ENCODE peak calls at places on chromosomes 5 and 9, in five cellular contexts. One of them, this sample, is unnamed.

GRCh38 chr9:117293199-117294114 is 121.4 kb downstream of the ASTN2 start:
- DNase-seq in GM23338: no peak
- DNase-seq in HepG2: no peak
- DNase-seq in stomach: peak; percentile 34
- DNase-seq in breast epithelium: no peak
- DNase-seq in this sample: no peak

GRCh38 chr9:131554865-131555351 is 9.6 kb downstream of the PRRT1B start:
- DNase-seq in GM23338: peak; percentile 54
- DNase-seq in HepG2: no peak
- DNase-seq in stomach: no peak
- DNase-seq in breast epithelium: no peak
- DNase-seq in this sample: no peak

GRCh38 chr9:104091708-104092107 is 2.4 kb upstream of the SMC2 start:
- DNase-seq in GM23338: peak; percentile 2
- DNase-seq in HepG2: peak; percentile 32
- DNase-seq in stomach: no peak
- DNase-seq in breast epithelium: no peak
- DNase-seq in this sample: no peak

GRCh38 chr9:77131411-77131810 is 45.9 kb upstream of the VPS13A start:
- DNase-seq in GM23338: no peak
- DNase-seq in HepG2: no peak
- DNase-seq in stomach: no peak
- DNase-seq in breast epithelium: no peak
- DNase-seq in this sample: no peak

GRCh38 chr9:137900584-137901310 is 23.2 kb downstream of the CACNA1B start:
- DNase-seq in GM23338: no peak
- DNase-seq in HepG2: no peak
- DNase-seq in stomach: no peak
- DNase-seq in breast epithelium: no peak
- DNase-seq in this sample: no peak

GRCh38 chr5:1244976-1245375 is 19.8 kb downstream of the SLC6A18 start:
- DNase-seq in GM23338: no peak
- DNase-seq in HepG2: no peak
- DNase-seq in stomach: no peak
- DNase-seq in breast epithelium: no peak
- DNase-seq in this sample: no peak

GRCh38 chr5:117131048-117131679 is 556.5 kb upstream of the SEMA6A start:
- DNase-seq in GM23338: no peak
- DNase-seq in HepG2: no peak
- DNase-seq in stomach: no peak
- DNase-seq in breast epithelium: no peak
- DNase-seq in this sample: no peak

GRCh38 chr9:131107760-131108159 is 11.4 kb downstream of the AIF1L start:
- DNase-seq in GM23338: no peak
- DNase-seq in HepG2: no peak
- DNase-seq in stomach: no peak
- DNase-seq in breast epithelium: no peak
- DNase-seq in this sample: no peak

GRCh38 chr9:101582593-101582992 is 12.2 kb downstream of the PPP3R2 start:
- DNase-seq in GM23338: no peak
- DNase-seq in HepG2: no peak
- DNase-seq in stomach: no peak
- DNase-seq in breast epithelium: no peak
- DNase-seq in this sample: no peak

GRCh38 chr5:178108966-178109365 is 4.4 kb upstream of the N4BP3 start:
- DNase-seq in GM23338: no peak
- DNase-seq in HepG2: no peak
- DNase-seq in stomach: peak; percentile 67
- DNase-seq in breast epithelium: no peak
- DNase-seq in this sample: no peak

GRCh38 chr9:4515958-4516375 is 25.7 kb downstream of the SLC1A1 start:
- DNase-seq in GM23338: no peak
- DNase-seq in HepG2: no peak
- DNase-seq in stomach: no peak
- DNase-seq in breast epithelium: no peak
- DNase-seq in this sample: no peak

GRCh38 chr5:67537439-67538342 is 341.1 kb upstream of the CD180 start:
- DNase-seq in GM23338: no peak
- DNase-seq in HepG2: no peak
- DNase-seq in stomach: no peak
- DNase-seq in breast epithelium: no peak
- DNase-seq in this sample: no peak

GRCh38 chr5:111385970-111386831 is 126.1 kb downstream of the STARD4 start:
- DNase-seq in GM23338: no peak
- DNase-seq in HepG2: no peak
- DNase-seq in stomach: no peak
- DNase-seq in breast epithelium: no peak
- DNase-seq in this sample: no peak

GRCh38 chr9:134895849-134896833 is 15.5 kb downstream of the FCN2 start:
- DNase-seq in GM23338: no peak
- DNase-seq in HepG2: no peak
- DNase-seq in stomach: peak; percentile 24
- DNase-seq in breast epithelium: peak; percentile 67
- DNase-seq in this sample: peak; percentile 69

GRCh38 chr5:55160493-55161209 is 680 bp downstream of the GPX8 start:
- DNase-seq in GM23338: peak; percentile 70
- DNase-seq in HepG2: no peak
- DNase-seq in stomach: peak; percentile 34
- DNase-seq in breast epithelium: no peak
- DNase-seq in this sample: peak; percentile 63

GRCh38 chr5:51382759-51383493 is at the start of gene ISL1:
- DNase-seq in GM23338: peak; percentile 94
- DNase-seq in HepG2: no peak
- DNase-seq in stomach: peak; percentile 94
- DNase-seq in breast epithelium: no peak
- DNase-seq in this sample: peak; percentile 57

GRCh38 chr5:96861044-96861443 is 15.3 kb upstream of the ERAP2 start:
- DNase-seq in GM23338: no peak
- DNase-seq in HepG2: no peak
- DNase-seq in stomach: no peak
- DNase-seq in breast epithelium: no peak
- DNase-seq in this sample: no peak

GRCh38 chr9:18396102-18396728 is 77.7 kb upstream of the ADAMTSL1 start:
- DNase-seq in GM23338: peak; percentile 32
- DNase-seq in HepG2: peak; percentile 1
- DNase-seq in stomach: no peak
- DNase-seq in breast epithelium: no peak
- DNase-seq in this sample: no peak

GRCh38 chr5:35488786-35489185 is 128.9 kb upstream of the SPEF2 start:
- DNase-seq in GM23338: no peak
- DNase-seq in HepG2: no peak
- DNase-seq in stomach: no peak
- DNase-seq in breast epithelium: no peak
- DNase-seq in this sample: no peak

GRCh38 chr5:82031220-82032119 is 59.6 kb downstream of the ATG10 start:
- DNase-seq in GM23338: peak; percentile 69
- DNase-seq in HepG2: no peak
- DNase-seq in stomach: no peak
- DNase-seq in breast epithelium: no peak
- DNase-seq in this sample: no peak

GRCh38 chr9:124855944-124856773 is 2.9 kb downstream of the WDR38 start:
- DNase-seq in GM23338: peak; percentile 84
- DNase-seq in HepG2: peak; percentile 59
- DNase-seq in stomach: no peak
- DNase-seq in breast epithelium: no peak
- DNase-seq in this sample: peak; percentile 40

GRCh38 chr5:1642221-1642620 is 118.5 kb upstream of the LPCAT1 start:
- DNase-seq in GM23338: no peak
- DNase-seq in HepG2: no peak
- DNase-seq in stomach: no peak
- DNase-seq in breast epithelium: peak; percentile 19
- DNase-seq in this sample: no peak

GRCh38 chr5:140608730-140609520 is 24.1 kb downstream of the CD14 start:
- DNase-seq in GM23338: no peak
- DNase-seq in HepG2: no peak
- DNase-seq in stomach: peak; percentile 27
- DNase-seq in breast epithelium: no peak
- DNase-seq in this sample: no peak

GRCh38 chr5:172886396-172886932 is 52.4 kb downstream of the ERGIC1 start:
- DNase-seq in GM23338: no peak
- DNase-seq in HepG2: no peak
- DNase-seq in stomach: no peak
- DNase-seq in breast epithelium: no peak
- DNase-seq in this sample: no peak

GRCh38 chr5:14465086-14465485 is 116.5 kb upstream of the OTULINL start:
- DNase-seq in GM23338: no peak
- DNase-seq in HepG2: no peak
- DNase-seq in stomach: no peak
- DNase-seq in breast epithelium: no peak
- DNase-seq in this sample: no peak

GRCh38 chr9:120928015-120928719 is 1.6 kb upstream of the TRAF1 start:
- DNase-seq in GM23338: peak; percentile 68
- DNase-seq in HepG2: no peak
- DNase-seq in stomach: peak; percentile 51
- DNase-seq in breast epithelium: no peak
- DNase-seq in this sample: no peak

DNA sequence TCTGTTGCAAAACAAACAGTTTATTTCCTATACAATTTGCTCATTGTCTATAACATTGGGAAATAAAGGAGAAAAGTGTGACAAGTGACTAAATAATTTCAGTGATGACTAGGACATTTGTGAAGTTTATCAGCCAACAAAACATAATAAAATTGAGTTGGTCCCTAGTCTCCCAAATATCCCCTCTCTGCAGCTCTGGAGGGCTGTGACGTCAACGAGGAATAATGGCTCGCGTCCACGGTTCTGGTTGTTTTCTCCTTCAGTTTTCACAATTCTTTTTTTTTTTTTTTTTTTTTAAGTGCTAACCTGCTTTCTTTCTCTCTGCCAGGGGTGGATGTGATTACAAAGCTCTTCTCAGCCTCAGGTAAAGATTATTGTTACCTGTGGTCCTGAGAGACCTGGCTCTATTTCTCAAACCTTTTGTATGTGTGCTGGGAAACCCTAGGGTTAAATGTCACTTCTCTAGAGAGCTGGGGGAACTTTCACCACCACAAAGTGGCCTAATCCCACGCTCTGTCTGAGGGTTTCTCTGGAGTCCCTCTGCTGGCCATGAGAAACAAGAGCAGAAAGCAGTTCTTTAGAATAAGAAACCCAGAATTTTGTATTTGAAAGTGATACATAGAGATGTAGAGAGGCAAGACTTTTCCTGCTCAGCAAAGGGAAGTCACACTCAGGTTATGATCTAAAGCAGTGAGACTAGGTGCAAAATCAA is 36.2 kb upstream of the ANKRD55 start:
- DNase-seq in GM23338: peak; percentile 65
- DNase-seq in HepG2: peak; percentile 65
- DNase-seq in stomach: no peak
- DNase-seq in breast epithelium: no peak
- DNase-seq in this sample: peak; percentile 12
- TF ChIP-seq POLR2AphosphoS5 in GM23338: no peak
- TF ChIP-seq POLR2AphosphoS5 in HepG2: no peak
- TF ChIP-seq POLR2AphosphoS5 in stomach: no peak
- TF ChIP-seq POLR2AphosphoS5 in breast epithelium: no peak
- TF ChIP-seq POLR2AphosphoS5 in this sample: no peak

DNA sequence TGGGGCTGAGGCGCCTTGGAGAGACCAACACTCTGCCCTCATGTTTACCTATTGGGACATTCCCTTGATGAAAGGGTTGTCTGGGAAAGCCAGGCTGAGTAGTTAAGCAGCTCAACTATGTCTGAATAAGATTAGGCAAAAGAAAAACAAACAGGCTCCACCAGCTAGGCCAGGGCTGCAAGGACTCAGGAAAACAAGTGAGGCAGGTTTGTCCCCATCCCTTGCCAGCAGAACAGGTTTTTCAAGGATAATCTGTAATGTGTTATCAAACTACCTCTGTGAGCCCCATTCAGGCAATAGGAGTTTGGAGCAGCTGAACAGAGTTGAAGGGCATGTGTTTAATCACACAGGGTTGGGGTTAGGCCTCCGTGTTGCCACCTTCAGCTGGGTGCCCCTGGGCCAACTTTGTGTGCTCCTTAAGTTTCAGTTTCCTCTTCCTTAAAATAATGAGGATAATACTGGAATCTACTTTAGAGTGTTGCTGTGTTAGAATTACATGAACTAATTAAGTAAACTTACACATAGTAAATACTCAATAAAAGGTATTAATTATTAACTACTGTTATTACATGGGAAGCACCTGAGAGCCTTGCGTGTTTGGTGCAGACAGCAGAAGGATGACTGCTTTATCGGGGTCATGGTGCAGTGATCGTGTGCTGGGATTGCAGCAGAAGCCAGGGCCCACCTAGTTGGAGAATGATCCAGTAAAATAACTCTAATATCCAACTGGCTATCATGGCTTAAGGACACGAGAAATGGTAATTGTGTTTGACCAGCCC is 72.1 kb upstream of the ATP10B start:
- DNase-seq in GM23338: peak; percentile 40
- DNase-seq in HepG2: peak; percentile 67
- DNase-seq in stomach: peak; percentile 95
- DNase-seq in breast epithelium: no peak
- DNase-seq in this sample: no peak
- TF ChIP-seq POLR2AphosphoS5 in GM23338: no peak
- TF ChIP-seq POLR2AphosphoS5 in HepG2: no peak
- TF ChIP-seq POLR2AphosphoS5 in stomach: peak; percentile 91
- TF ChIP-seq POLR2AphosphoS5 in breast epithelium: peak; percentile 56
- TF ChIP-seq POLR2AphosphoS5 in this sample: no peak

DNA sequence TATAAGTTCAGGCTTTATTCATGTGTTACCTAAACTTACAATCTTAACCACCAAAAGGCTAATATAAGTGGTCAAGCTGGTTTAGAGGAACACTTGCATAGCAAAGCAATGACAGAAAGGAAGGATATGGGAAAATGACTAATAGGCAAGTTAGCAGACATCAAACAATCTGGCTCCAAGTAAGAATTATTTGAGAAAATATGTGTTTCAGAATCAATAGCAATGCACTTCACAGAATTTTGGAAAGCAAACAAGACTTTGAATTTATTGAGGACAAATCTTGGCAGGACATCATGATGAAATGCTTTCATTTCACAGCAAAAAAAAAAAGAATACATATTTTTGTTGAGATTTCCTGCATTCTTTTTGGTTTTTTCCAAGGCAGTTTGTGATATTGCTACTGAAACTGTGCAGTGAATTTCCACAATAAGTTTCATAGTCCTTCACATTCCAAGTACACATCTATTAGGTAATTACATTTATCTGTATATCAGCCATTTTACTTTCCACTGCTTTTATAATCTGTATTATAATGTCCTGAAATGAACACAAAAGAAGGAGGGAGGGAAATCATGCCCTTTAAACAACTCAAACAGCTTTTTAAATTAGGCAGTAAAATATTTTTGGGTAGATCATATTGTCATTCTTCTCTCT is 417.9 kb downstream of the NR2F1-AS1 start:
- DNase-seq in GM23338: no peak
- DNase-seq in HepG2: no peak
- DNase-seq in stomach: no peak
- DNase-seq in breast epithelium: no peak
- DNase-seq in this sample: peak; percentile 91
- TF ChIP-seq POLR2AphosphoS5 in GM23338: no peak
- TF ChIP-seq POLR2AphosphoS5 in HepG2: no peak
- TF ChIP-seq POLR2AphosphoS5 in stomach: no peak
- TF ChIP-seq POLR2AphosphoS5 in breast epithelium: no peak
- TF ChIP-seq POLR2AphosphoS5 in this sample: peak; percentile 56

DNA sequence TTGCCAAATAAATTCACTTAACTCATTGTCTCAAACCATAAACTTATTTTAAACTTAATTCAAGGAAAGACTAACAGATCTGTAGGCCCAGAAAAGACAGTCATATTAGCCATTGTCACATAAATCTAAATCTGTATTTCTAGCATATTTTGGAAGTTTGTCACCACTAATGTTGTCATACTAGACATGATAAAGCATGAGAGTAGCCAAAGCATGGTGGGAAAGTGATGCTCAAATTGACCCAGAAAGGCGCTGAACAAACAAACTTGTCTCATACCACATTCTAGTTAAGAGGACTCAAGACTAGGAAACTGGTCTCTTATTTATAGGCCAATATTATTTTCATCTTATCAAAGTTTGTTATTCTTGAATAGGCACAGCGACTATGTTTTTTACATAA is 99.4 kb downstream of the VCAN start:
- DNase-seq in GM23338: no peak
- DNase-seq in HepG2: no peak
- DNase-seq in stomach: no peak
- DNase-seq in breast epithelium: no peak
- DNase-seq in this sample: no peak
- TF ChIP-seq POLR2AphosphoS5 in GM23338: no peak
- TF ChIP-seq POLR2AphosphoS5 in HepG2: no peak
- TF ChIP-seq POLR2AphosphoS5 in stomach: no peak
- TF ChIP-seq POLR2AphosphoS5 in breast epithelium: no peak
- TF ChIP-seq POLR2AphosphoS5 in this sample: no peak

This sample was measured in HCT116.